ENCODE peak calls at places on chromosome 17, in eight cellular contexts. One of them, this sample, is unnamed.

GRCh38 chr17:1153795-1154546 is 25.8 kb downstream of the ABR start:
- DNase-seq in fibroblast of mammary gland: peak; percentile 63
- DNase-seq in upper lobe of right lung: peak; percentile 77
- DNase-seq in epithelial cell of esophagus: peak; percentile 40
- DNase-seq in BJ: no peak
- DNase-seq in OCI-LY7: no peak
- DNase-seq in ovary: peak; percentile 87
- DNase-seq in prostate gland: no peak
- DNase-seq in this sample: peak; percentile 79

GRCh38 chr17:66098040-66098439 is 93.9 kb downstream of the CEP112 start:
- DNase-seq in fibroblast of mammary gland: peak; percentile 38
- DNase-seq in OCI-LY7: no peak
- DNase-seq in BJ: no peak
- DNase-seq in epithelial cell of esophagus: peak; percentile 15
- DNase-seq in ovary: no peak
- DNase-seq in prostate gland: no peak
- DNase-seq in upper lobe of right lung: no peak
- DNase-seq in this sample: peak; percentile 9

GRCh38 chr17:6000426-6000825 is 69.8 kb upstream of the WSCD1 start:
- DNase-seq in OCI-LY7: no peak
- DNase-seq in fibroblast of mammary gland: peak; percentile 8
- DNase-seq in ovary: no peak
- DNase-seq in epithelial cell of esophagus: no peak
- DNase-seq in prostate gland: no peak
- DNase-seq in upper lobe of right lung: no peak
- DNase-seq in BJ: no peak
- DNase-seq in this sample: peak; percentile 26

GRCh38 chr17:68733241-68734176 is 132.3 kb upstream of the FAM20A start:
- DNase-seq in OCI-LY7: no peak
- DNase-seq in epithelial cell of esophagus: peak; percentile 39
- DNase-seq in BJ: no peak
- DNase-seq in fibroblast of mammary gland: peak; percentile 29
- DNase-seq in upper lobe of right lung: no peak
- DNase-seq in prostate gland: no peak
- DNase-seq in ovary: no peak
- DNase-seq in this sample: peak; percentile 69

GRCh38 chr17:2264023-2264860 is 39.3 kb downstream of the SMG6 start:
- DNase-seq in fibroblast of mammary gland: peak; percentile 56
- DNase-seq in epithelial cell of esophagus: no peak
- DNase-seq in OCI-LY7: no peak
- DNase-seq in BJ: no peak
- DNase-seq in ovary: no peak
- DNase-seq in upper lobe of right lung: no peak
- DNase-seq in prostate gland: no peak
- DNase-seq in this sample: peak; percentile 48

GRCh38 chr17:11644265-11645212 is 46.3 kb downstream of the DNAH9 start:
- DNase-seq in epithelial cell of esophagus: peak; percentile 56
- DNase-seq in prostate gland: peak; percentile 81
- DNase-seq in ovary: peak; percentile 48
- DNase-seq in OCI-LY7: peak; percentile 68
- DNase-seq in BJ: no peak
- DNase-seq in fibroblast of mammary gland: peak; percentile 69
- DNase-seq in upper lobe of right lung: peak; percentile 66
- DNase-seq in this sample: peak; percentile 65

GRCh38 chr17:290121-290521 is 62.5 kb downstream of the RPH3AL start:
- DNase-seq in ovary: no peak
- DNase-seq in fibroblast of mammary gland: no peak
- DNase-seq in OCI-LY7: no peak
- DNase-seq in upper lobe of right lung: peak; percentile 46
- DNase-seq in epithelial cell of esophagus: no peak
- DNase-seq in BJ: no peak
- DNase-seq in prostate gland: no peak
- DNase-seq in this sample: no peak

GRCh38 chr17:17363638-17364337 is 60.6 kb downstream of the NT5M start:
- DNase-seq in OCI-LY7: peak; percentile 24
- DNase-seq in ovary: no peak
- DNase-seq in prostate gland: no peak
- DNase-seq in epithelial cell of esophagus: no peak
- DNase-seq in fibroblast of mammary gland: no peak
- DNase-seq in BJ: no peak
- DNase-seq in upper lobe of right lung: peak; percentile 78
- DNase-seq in this sample: no peak

GRCh38 chr17:79993390-79994221 is 42.1 kb downstream of the TBC1D16 start:
- DNase-seq in prostate gland: peak; percentile 64
- DNase-seq in upper lobe of right lung: peak; percentile 91
- DNase-seq in ovary: peak; percentile 87
- DNase-seq in epithelial cell of esophagus: peak; percentile 96
- DNase-seq in BJ: no peak
- DNase-seq in OCI-LY7: peak; percentile 54
- DNase-seq in fibroblast of mammary gland: peak; percentile 93
- DNase-seq in this sample: peak; percentile 98

GRCh38 chr17:48322060-48322459 is 108.0 kb downstream of the SKAP1 start:
- DNase-seq in fibroblast of mammary gland: peak; percentile 28
- DNase-seq in epithelial cell of esophagus: peak; percentile 8
- DNase-seq in upper lobe of right lung: no peak
- DNase-seq in OCI-LY7: peak; percentile 16
- DNase-seq in BJ: no peak
- DNase-seq in prostate gland: no peak
- DNase-seq in ovary: no peak
- DNase-seq in this sample: peak; percentile 33

GRCh38 chr17:48328457-48328856 is 101.6 kb downstream of the SKAP1 start:
- DNase-seq in OCI-LY7: no peak
- DNase-seq in ovary: no peak
- DNase-seq in prostate gland: no peak
- DNase-seq in fibroblast of mammary gland: no peak
- DNase-seq in BJ: no peak
- DNase-seq in epithelial cell of esophagus: no peak
- DNase-seq in upper lobe of right lung: no peak
- DNase-seq in this sample: no peak

GRCh38 chr17:48330386-48330785 is 99.6 kb downstream of the SKAP1 start:
- DNase-seq in epithelial cell of esophagus: no peak
- DNase-seq in BJ: no peak
- DNase-seq in upper lobe of right lung: no peak
- DNase-seq in ovary: no peak
- DNase-seq in fibroblast of mammary gland: no peak
- DNase-seq in OCI-LY7: no peak
- DNase-seq in prostate gland: no peak
- DNase-seq in this sample: no peak

GRCh38 chr17:48330877-48331276 is 99.1 kb downstream of the SKAP1 start:
- DNase-seq in fibroblast of mammary gland: no peak
- DNase-seq in OCI-LY7: no peak
- DNase-seq in prostate gland: no peak
- DNase-seq in epithelial cell of esophagus: no peak
- DNase-seq in upper lobe of right lung: no peak
- DNase-seq in BJ: no peak
- DNase-seq in ovary: no peak
- DNase-seq in this sample: no peak

DNA sequence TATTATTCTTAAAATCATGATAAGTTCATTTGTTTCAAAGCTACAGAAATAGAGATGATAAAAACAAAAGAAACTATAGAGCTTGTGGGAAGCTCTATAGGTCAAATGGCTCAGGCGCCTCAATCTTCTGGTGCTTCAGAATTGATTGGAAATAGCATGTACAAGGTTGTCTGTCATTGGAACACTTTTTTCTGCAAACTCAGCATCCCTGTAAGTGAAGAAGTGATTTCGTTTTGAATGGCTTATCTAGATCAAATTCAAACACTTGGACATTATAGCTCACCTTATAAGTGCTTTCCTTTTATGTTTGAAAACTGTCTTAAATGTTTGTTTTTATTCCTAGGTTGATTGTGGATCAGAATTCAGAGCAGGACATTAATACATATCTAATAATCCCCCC is 103.7 kb downstream of the SKAP1 start:
- DNase-seq in prostate gland: no peak
- DNase-seq in upper lobe of right lung: no peak
- DNase-seq in fibroblast of mammary gland: no peak
- DNase-seq in OCI-LY7: no peak
- DNase-seq in BJ: no peak
- DNase-seq in ovary: no peak
- DNase-seq in epithelial cell of esophagus: no peak
- DNase-seq in this sample: no peak
- TF ChIP-seq CTCF in prostate gland: no peak
- TF ChIP-seq CTCF in upper lobe of right lung: no peak
- TF ChIP-seq CTCF in fibroblast of mammary gland: no peak
- TF ChIP-seq CTCF in OCI-LY7: no peak
- TF ChIP-seq CTCF in BJ: no peak
- TF ChIP-seq CTCF in ovary: no peak
- TF ChIP-seq CTCF in epithelial cell of esophagus: no peak
- TF ChIP-seq CTCF in this sample: no peak

DNA sequence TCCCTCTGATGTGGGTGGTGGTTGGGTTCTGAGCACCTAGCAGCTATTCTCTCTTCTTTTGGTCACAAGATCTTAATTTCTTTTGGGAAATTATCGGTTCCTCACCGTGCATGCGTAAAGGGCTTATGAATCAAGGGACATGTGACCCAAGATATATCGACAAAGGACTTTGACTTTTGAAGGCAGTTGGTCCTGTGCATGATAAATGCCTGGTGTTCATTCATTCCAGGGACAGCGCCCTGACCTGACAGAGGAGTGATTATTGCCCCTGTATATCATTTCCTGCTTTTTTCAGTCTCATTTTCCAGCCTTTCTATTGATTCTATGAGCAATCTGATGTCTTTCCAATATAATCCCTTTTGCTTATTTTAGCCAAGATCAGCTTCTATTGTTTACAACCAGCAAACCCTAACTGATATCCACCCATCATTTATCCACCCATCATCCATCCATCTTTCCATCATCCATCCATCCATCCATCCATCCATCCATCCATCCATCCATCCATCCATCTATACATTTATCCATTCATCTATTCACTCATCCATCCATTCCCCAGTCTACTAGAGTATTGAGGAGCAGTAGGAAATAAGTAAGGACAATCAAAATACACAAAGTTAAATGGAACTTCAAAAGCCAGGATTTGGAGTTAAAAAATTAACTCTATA is 25.1 kb downstream of the ASIC2 start:
- DNase-seq in upper lobe of right lung: no peak
- DNase-seq in fibroblast of mammary gland: no peak
- DNase-seq in epithelial cell of esophagus: no peak
- DNase-seq in ovary: no peak
- DNase-seq in BJ: no peak
- DNase-seq in OCI-LY7: no peak
- DNase-seq in prostate gland: no peak
- DNase-seq in this sample: no peak
- H3K4me3 ChIP-seq in upper lobe of right lung: no peak overlapping the region
- H3K4me3 ChIP-seq in fibroblast of mammary gland: no peak overlapping the region
- H3K4me3 ChIP-seq in epithelial cell of esophagus: no peak overlapping the region
- H3K4me3 ChIP-seq in ovary: no peak overlapping the region
- H3K4me3 ChIP-seq in BJ: no peak overlapping the region
- H3K4me3 ChIP-seq in OCI-LY7: no peak overlapping the region
- H3K4me3 ChIP-seq in prostate gland: no peak overlapping the region
- H3K4me3 ChIP-seq in this sample: no peak overlapping the region

GRCh38 chr17:67628580-67629013 is 89.1 kb upstream of the NOL11 start:
- DNase-seq in OCI-LY7: peak; percentile 8
- DNase-seq in ovary: no peak
- DNase-seq in upper lobe of right lung: peak; percentile 71
- DNase-seq in BJ: no peak
- DNase-seq in epithelial cell of esophagus: no peak
- DNase-seq in prostate gland: no peak
- DNase-seq in fibroblast of mammary gland: peak; percentile 45
- DNase-seq in this sample: peak; percentile 22

GRCh38 chr17:67633751-67634191 is 84.0 kb upstream of the NOL11 start:
- DNase-seq in OCI-LY7: no peak
- DNase-seq in upper lobe of right lung: peak; percentile 9
- DNase-seq in prostate gland: no peak
- DNase-seq in fibroblast of mammary gland: peak; percentile 33
- DNase-seq in epithelial cell of esophagus: no peak
- DNase-seq in ovary: no peak
- DNase-seq in BJ: no peak
- DNase-seq in this sample: no peak

GRCh38 chr17:67625971-67626370 is 91.8 kb upstream of the NOL11 start:
- DNase-seq in upper lobe of right lung: no peak
- DNase-seq in BJ: no peak
- DNase-seq in ovary: no peak
- DNase-seq in prostate gland: no peak
- DNase-seq in OCI-LY7: no peak
- DNase-seq in fibroblast of mammary gland: no peak
- DNase-seq in epithelial cell of esophagus: no peak
- DNase-seq in this sample: no peak

GRCh38 chr17:67624886-67625656 is 92.7 kb upstream of the NOL11 start:
- DNase-seq in OCI-LY7: no peak
- DNase-seq in epithelial cell of esophagus: no peak
- DNase-seq in prostate gland: no peak
- DNase-seq in fibroblast of mammary gland: no peak
- DNase-seq in upper lobe of right lung: no peak
- DNase-seq in BJ: no peak
- DNase-seq in ovary: no peak
- DNase-seq in this sample: no peak

GRCh38 chr17:67629963-67630320 is 87.8 kb upstream of the NOL11 start:
- DNase-seq in prostate gland: no peak
- DNase-seq in OCI-LY7: peak; percentile 46
- DNase-seq in upper lobe of right lung: no peak
- DNase-seq in BJ: peak; percentile 17
- DNase-seq in epithelial cell of esophagus: peak; percentile 62
- DNase-seq in ovary: no peak
- DNase-seq in fibroblast of mammary gland: peak; percentile 85
- DNase-seq in this sample: peak; percentile 81
- TF ChIP-seq CTCF in prostate gland: peak; percentile 61
- TF ChIP-seq CTCF in OCI-LY7: peak; percentile 67
- TF ChIP-seq CTCF in upper lobe of right lung: peak; percentile 42
- TF ChIP-seq CTCF in BJ: peak; percentile 66
- TF ChIP-seq CTCF in epithelial cell of esophagus: peak; percentile 66
- TF ChIP-seq CTCF in ovary: peak; percentile 44
- TF ChIP-seq CTCF in fibroblast of mammary gland: peak; percentile 72
- TF ChIP-seq CTCF in this sample: peak; percentile 70

GRCh38 chr17:61450641-61451537 is 1.3 kb upstream of the TBX4 start:
- DNase-seq in OCI-LY7: no peak
- DNase-seq in upper lobe of right lung: no peak
- DNase-seq in fibroblast of mammary gland: no peak
- DNase-seq in epithelial cell of esophagus: no peak
- DNase-seq in BJ: no peak
- DNase-seq in ovary: no peak
- DNase-seq in prostate gland: no peak
- DNase-seq in this sample: no peak

GRCh38 chr17:61449707-61450640 is 2.2 kb upstream of the TBX4 start:
- DNase-seq in prostate gland: no peak
- DNase-seq in fibroblast of mammary gland: no peak
- DNase-seq in upper lobe of right lung: no peak
- DNase-seq in epithelial cell of esophagus: no peak
- DNase-seq in OCI-LY7: no peak
- DNase-seq in BJ: no peak
- DNase-seq in ovary: no peak
- DNase-seq in this sample: no peak

GRCh38 chr17:61453563-61453962 is 1.3 kb downstream of the TBX4 start:
- DNase-seq in OCI-LY7: no peak
- DNase-seq in fibroblast of mammary gland: no peak
- DNase-seq in upper lobe of right lung: no peak
- DNase-seq in prostate gland: no peak
- DNase-seq in epithelial cell of esophagus: peak; percentile 46
- DNase-seq in ovary: no peak
- DNase-seq in BJ: no peak
- DNase-seq in this sample: no peak

GRCh38 chr17:61452301-61453290 is at the start of gene TBX4:
- DNase-seq in epithelial cell of esophagus: no peak
- DNase-seq in OCI-LY7: no peak
- DNase-seq in BJ: no peak
- DNase-seq in fibroblast of mammary gland: no peak
- DNase-seq in ovary: no peak
- DNase-seq in upper lobe of right lung: no peak
- DNase-seq in prostate gland: no peak
- DNase-seq in this sample: no peak

GRCh38 chr17:61451538-61452300 is 503 bp upstream of the TBX4 start:
- DNase-seq in ovary: no peak
- DNase-seq in OCI-LY7: no peak
- DNase-seq in prostate gland: no peak
- DNase-seq in epithelial cell of esophagus: no peak
- DNase-seq in fibroblast of mammary gland: no peak
- DNase-seq in upper lobe of right lung: no peak
- DNase-seq in BJ: no peak
- DNase-seq in this sample: no peak
- H3K4me3 ChIP-seq in ovary: no peak overlapping the region
- H3K4me3 ChIP-seq in OCI-LY7: no peak overlapping the region
- H3K4me3 ChIP-seq in prostate gland: peak overlapping the region; percentile 34
- H3K4me3 ChIP-seq in epithelial cell of esophagus: no peak overlapping the region
- H3K4me3 ChIP-seq in fibroblast of mammary gland: no peak overlapping the region
- H3K4me3 ChIP-seq in upper lobe of right lung: peak overlapping the region; percentile 46
- H3K4me3 ChIP-seq in BJ: no peak overlapping the region
- H3K4me3 ChIP-seq in this sample: no peak overlapping the region